ENCODE peak calls at places on chromosome 6, in seven cellular contexts. I, C, P, B, A, Y and T are unnamed samples.

GRCh38 chr6:121879149-121879548 is 443.7 kb downstream of the GJA1 start:
- DNase-seq in I (no peak), C (peak), P (no peak), B (no peak), A (no peak), Y (no peak), T (no peak)

GRCh38 chr6:54252916-54253315 is 55.3 kb upstream of the TINAG start:
- DNase-seq in I (no peak), C (no peak), P (no peak), B (no peak), A (no peak), Y (no peak), T (no peak)

GRCh38 chr6:74964871-74965441 is 240.9 kb downstream of the COL12A1 start:
- DNase-seq in I (no peak), C (no peak), P (no peak), B (no peak), A (no peak), Y (no peak), T (no peak)

GRCh38 chr6:157236040-157236725 is 87.1 kb downstream of the TMEM242 start:
- DNase-seq in I (no peak), C (peak), P (no peak), B (no peak), A (no peak), Y (no peak), T (no peak)

GRCh38 chr6:15077006-15077405 is 168.9 kb upstream of the JARID2 start:
- DNase-seq in I (no peak), C (peak), P (no peak), B (no peak), A (no peak), Y (no peak), T (no peak)

GRCh38 chr6:43334466-43335095 is 26.0 kb upstream of the CRIP3 start:
- DNase-seq in I (no peak), C (peak), P (no peak), B (peak), A (peak), Y (no peak), T (no peak)

GRCh38 chr6:161348628-161348994 is 74.8 kb upstream of the AGPAT4 start:
- DNase-seq in I (no peak), C (no peak), P (no peak), B (no peak), A (no peak), Y (no peak), T (no peak)

GRCh38 chr6:3663081-3663480 is 88.4 kb downstream of the PXDC1 start:
- DNase-seq in I (no peak), C (no peak), P (peak), B (no peak), A (no peak), Y (no peak), T (no peak)

GRCh38 chr6:44841829-44842228 is 454.3 kb downstream of the CDC5L start:
- DNase-seq in I (no peak), C (no peak), P (no peak), B (no peak), A (no peak), Y (no peak), T (no peak)

GRCh38 chr6:20319520-20320357 is 81.9 kb upstream of the E2F3 start:
- DNase-seq in I (peak), C (no peak), P (no peak), B (no peak), A (no peak), Y (peak), T (no peak)

GRCh38 chr6:47319382-47319781 is 9.7 kb upstream of the TNFRSF21 start:
- DNase-seq in I (no peak), C (no peak), P (no peak), B (no peak), A (no peak), Y (no peak), T (no peak)

GRCh38 chr6:11333292-11333849 is 100.9 kb upstream of the NEDD9 start:
- DNase-seq in I (no peak), C (no peak), P (no peak), B (no peak), A (no peak), Y (no peak), T (no peak)

GRCh38 chr6:195861-196360 is 96.4 kb upstream of the DUSP22 start:
- DNase-seq in I (no peak), C (peak), P (peak), B (peak), A (no peak), Y (peak), T (no peak)

GRCh38 chr6:111712398-111712797 is 106.7 kb upstream of the TRAF3IP2 start:
- DNase-seq in I (no peak), C (peak), P (no peak), B (peak), A (no peak), Y (no peak), T (no peak)

GRCh38 chr6:46606318-46606717 is 46.3 kb downstream of the CYP39A1 start:
- DNase-seq in I (no peak), C (no peak), P (peak), B (no peak), A (no peak), Y (no peak), T (no peak)

GRCh38 chr6:138372711-138373463 is 4.8 kb upstream of the SMIM28 start:
- DNase-seq in I (no peak), C (peak), P (peak), B (no peak), A (no peak), Y (no peak), T (no peak)

GRCh38 chr6:112251170-112251945 is 3.0 kb downstream of the LAMA4 start:
- DNase-seq in I (no peak), C (peak), P (peak), B (no peak), A (no peak), Y (no peak), T (no peak)

GRCh38 chr6:127298475-127298874 is 31.8 kb downstream of the RNF146 start:
- DNase-seq in I (no peak), C (peak), P (no peak), B (no peak), A (no peak), Y (no peak), T (no peak)

GRCh38 chr6:166624275-166624674 is 2.8 kb downstream of the RPS6KA2 start:
- DNase-seq in I (peak), C (peak), P (peak), B (peak), A (peak), Y (no peak), T (no peak)

GRCh38 chr6:79713701-79714322 is 82.7 kb downstream of the SH3BGRL2 start:
- DNase-seq in I (peak), C (peak), P (peak), B (peak), A (peak), Y (peak), T (peak)